ENCODE peak calls at places on chromosomes 1 and 21, in five cellular contexts. K, V, P, T and D are unnamed samples.

GRCh38 chr1:21084111-21084510 is 92.6 kb downstream of the EIF4G3 start:
- DNase-seq in K (no peak), V (no peak), P (no peak), T (no peak), D (no peak)

GRCh38 chr1:162035241-162035640 is 11.6 kb upstream of the OLFML2B start:
- DNase-seq in K (no peak), V (peak), P (no peak), T (no peak), D (no peak)

GRCh38 chr21:45293214-45293725 is 5.6 kb upstream of the POFUT2 start:
- DNase-seq in K (no peak), V (no peak), P (no peak), T (no peak), D (no peak)

GRCh38 chr1:2121071-2121691 is 71.0 kb downstream of the PRKCZ start:
- DNase-seq in K (no peak), V (no peak), P (no peak), T (no peak), D (no peak)

GRCh38 chr1:234670936-234671628 is 61.1 kb upstream of the IRF2BP2 start:
- DNase-seq in K (no peak), V (no peak), P (no peak), T (no peak), D (no peak)

GRCh38 chr1:53172751-53173498 is 23.7 kb upstream of the CPT2 start:
- DNase-seq in K (peak), V (peak), P (no peak), T (no peak), D (no peak)

GRCh38 chr1:18938707-18939070 is 17.8 kb downstream of the IFFO2 start:
- DNase-seq in K (no peak), V (no peak), P (no peak), T (no peak), D (no peak)

GRCh38 chr21:42219606-42220137 is 732 bp downstream of the ABCG1 start:
- DNase-seq in K (peak), V (no peak), P (no peak), T (no peak), D (peak)

GRCh38 chr1:109636201-109636952 is 16.7 kb downstream of the AMPD2 start:
- DNase-seq in K (no peak), V (peak), P (no peak), T (peak), D (no peak)

GRCh38 chr1:225923381-225923691 is 714 bp downstream of the PYCR2 start:
- DNase-seq in K (no peak), V (no peak), P (no peak), T (no peak), D (no peak)

GRCh38 chr1:203673550-203674411 is 47.1 kb downstream of the ATP2B4 start:
- DNase-seq in K (no peak), V (peak), P (peak), T (no peak), D (peak)
- TF ChIP-seq CTCF in K (no peak), V (peak), P (peak), T (no peak), D (peak)

DNA sequence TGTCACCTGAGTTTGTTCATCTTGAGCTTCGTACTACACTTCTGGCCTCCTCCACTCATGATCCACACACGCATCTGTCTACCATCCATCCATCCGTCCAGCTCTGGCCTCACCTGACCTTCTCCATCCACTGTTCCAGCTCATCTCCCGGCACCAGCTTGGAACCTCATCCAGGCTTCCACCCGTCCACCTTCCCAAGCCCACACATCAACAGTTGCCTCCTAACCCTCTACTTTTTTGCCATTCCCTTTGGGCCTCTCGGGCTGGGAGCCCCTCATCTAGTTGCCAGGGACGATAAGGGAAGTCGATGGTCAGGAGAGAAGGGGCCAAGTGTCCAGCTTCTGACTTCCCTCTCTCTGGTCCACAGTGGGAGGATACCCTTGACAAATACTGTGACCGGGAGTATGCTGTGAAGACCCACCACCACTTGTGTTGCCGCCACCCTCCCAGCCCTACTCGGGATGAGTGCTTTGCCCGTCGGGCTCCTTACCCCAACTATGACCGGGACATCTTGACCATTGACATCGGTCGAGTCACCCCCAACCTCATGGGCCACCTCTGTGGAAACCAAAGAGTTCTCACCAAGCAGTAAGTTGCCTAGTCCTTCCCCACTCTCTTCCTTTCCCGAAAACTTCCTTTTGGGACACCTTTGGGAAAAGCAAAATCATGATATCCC is 3.4 kb upstream of the FALEC start:
- DNase-seq in K (no peak), V (no peak), P (no peak), T (no peak), D (no peak)
- TF ChIP-seq CTCF in K (no peak), V (no peak), P (no peak), T (no peak), D (no peak)

GRCh38 chr21:36627242-36627641 is 71.7 kb upstream of the SIM2 start:
- DNase-seq in K (no peak), V (peak), P (no peak), T (no peak), D (no peak)
- TF ChIP-seq CTCF in K (no peak), V (no peak), P (no peak), T (no peak), D (no peak)

DNA sequence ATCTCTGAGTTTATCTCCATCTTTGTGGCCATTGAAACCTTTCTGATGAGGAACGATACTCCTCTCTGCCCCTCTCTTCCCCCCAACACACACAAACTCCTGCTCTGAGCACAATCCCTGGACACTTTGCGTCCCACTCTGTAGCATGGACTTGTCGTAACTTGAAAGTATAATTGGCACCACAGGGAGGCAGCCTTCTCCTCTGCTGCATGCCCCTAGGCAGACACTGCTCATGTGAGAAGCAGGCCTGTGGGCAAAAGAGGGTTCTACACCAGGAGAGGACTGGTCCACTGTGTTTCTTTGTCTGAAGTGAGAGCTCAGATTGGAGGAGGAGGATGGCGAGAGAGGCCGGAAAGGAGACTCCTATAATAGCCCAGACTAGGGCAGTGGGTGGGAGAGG is 3.8 kb upstream of the PARS2 start:
- DNase-seq in K (peak), V (peak), P (no peak), T (no peak), D (no peak)
- TF ChIP-seq CTCF in K (peak), V (no peak), P (no peak), T (no peak), D (no peak)

GRCh38 chr1:36516372-36517018 is 33.8 kb upstream of the CSF3R start:
- DNase-seq in K (peak), V (peak), P (peak), T (peak), D (peak)
- TF ChIP-seq CTCF in K (peak), V (peak), P (peak), T (no peak), D (peak)

GRCh38 chr1:154186177-154186576 is 5.7 kb downstream of the TPM3 start:
- DNase-seq in K (peak), V (peak), P (no peak), T (no peak), D (peak)
- TF ChIP-seq CTCF in K (peak), V (peak), P (no peak), T (no peak), D (peak)

DNA sequence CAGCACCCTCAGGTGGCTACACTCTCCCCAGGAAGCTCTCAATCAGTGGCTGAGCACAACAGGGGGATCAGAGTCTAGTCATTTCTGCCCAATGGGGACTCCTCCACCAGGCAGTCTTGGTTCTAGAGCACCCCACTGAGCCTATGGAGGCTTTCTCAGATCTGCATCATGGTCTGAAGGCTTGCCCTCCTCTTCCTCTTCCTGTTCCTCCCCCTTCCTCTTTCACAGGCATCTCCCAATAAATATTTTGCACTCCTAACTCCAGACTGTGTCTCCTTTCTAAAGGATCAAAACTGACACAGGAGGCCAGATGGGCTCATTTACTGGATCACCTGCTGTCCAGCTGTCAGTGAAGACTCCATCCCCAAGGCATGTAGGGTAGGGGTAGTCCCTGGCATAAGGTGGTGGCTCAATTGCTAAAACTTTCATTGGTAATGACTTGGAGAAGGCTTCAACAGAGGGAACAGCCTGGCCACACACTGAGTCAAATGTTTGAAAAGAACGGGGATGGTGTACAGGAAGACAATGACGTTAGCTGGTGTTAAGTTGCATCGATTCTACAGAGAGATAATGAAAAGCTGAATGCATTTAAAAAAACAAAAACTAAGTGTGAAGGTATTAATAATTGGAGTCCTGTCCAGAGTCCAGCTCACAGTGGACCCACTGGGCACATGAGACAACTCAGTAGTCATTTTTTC is 84.3 kb upstream of the SLC2A1 start:
- DNase-seq in K (no peak), V (no peak), P (no peak), T (no peak), D (no peak)
- TF ChIP-seq CTCF in K (no peak), V (no peak), P (no peak), T (no peak), D (no peak)

GRCh38 chr1:67485046-67485811 is 55.0 kb upstream of the SERBP1 start:
- DNase-seq in K (no peak), V (no peak), P (no peak), T (no peak), D (no peak)

GRCh38 chr1:67484492-67484891 is 54.3 kb upstream of the SERBP1 start:
- DNase-seq in K (peak), V (peak), P (peak), T (no peak), D (no peak)

GRCh38 chr1:67491280-67491679 is 61.1 kb upstream of the SERBP1 start:
- DNase-seq in K (no peak), V (no peak), P (no peak), T (no peak), D (no peak)

GRCh38 chr1:67493148-67493547 is 62.9 kb upstream of the SERBP1 start:
- DNase-seq in K (no peak), V (no peak), P (no peak), T (no peak), D (no peak)

GRCh38 chr1:67489643-67490042 is 59.4 kb upstream of the SERBP1 start:
- DNase-seq in K (peak), V (peak), P (no peak), T (no peak), D (no peak)
- TF ChIP-seq CTCF in K (peak), V (peak), P (peak), T (no peak), D (no peak)

GRCh38 chr1:42332877-42333276 is 2.2 kb downstream of the FOXJ3 start:
- DNase-seq in K (no peak), V (no peak), P (no peak), T (no peak), D (no peak)

GRCh38 chr1:42333662-42334239 is 1.3 kb downstream of the FOXJ3 start:
- DNase-seq in K (peak), V (no peak), P (no peak), T (no peak), D (no peak)

GRCh38 chr1:42335809-42336518 is 929 bp upstream of the FOXJ3 start:
- DNase-seq in K (no peak), V (peak), P (no peak), T (no peak), D (no peak)

GRCh38 chr1:42335050-42335808 is at the start of gene FOXJ3:
- DNase-seq in K (peak), V (peak), P (peak), T (peak), D (peak)

DNA sequence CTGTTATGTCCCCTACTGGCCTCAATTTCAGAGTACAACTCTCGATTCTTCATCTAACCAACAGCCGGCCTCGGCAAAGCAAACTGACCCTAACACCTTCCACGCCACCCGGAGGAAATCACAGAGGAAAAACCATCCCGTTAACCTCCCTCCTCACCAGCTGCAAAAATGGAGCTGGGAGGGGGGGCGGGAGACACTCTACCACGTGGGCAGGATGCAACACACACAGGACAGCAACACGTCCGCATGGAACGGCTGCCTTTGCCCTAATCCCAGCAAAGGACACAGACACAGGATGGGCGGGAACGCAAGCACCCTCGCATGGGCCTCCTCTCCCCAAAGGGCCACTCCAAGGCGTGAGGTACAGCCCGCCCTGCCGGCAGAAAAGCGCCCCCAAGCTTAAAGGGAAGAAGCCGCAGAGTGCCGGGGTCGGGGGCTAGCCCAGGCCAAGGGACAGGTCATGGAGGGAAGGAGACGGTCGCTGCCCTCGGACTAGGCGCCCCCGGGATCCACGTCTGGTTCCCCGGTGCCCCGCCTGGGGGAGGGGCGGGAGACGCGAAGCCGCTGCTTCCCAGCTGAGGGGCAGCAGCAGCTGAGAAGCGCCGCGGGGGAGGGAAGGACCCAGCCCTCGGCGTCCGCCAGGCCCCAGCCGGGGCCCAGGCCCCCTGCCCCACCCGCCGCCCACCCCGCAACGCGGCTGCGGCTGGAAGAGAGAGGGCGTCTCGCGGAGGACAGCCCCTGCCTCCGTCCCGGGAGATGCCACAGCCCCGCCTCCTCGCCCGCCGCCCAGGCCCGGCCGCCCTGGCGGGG is 590 bp downstream of the FOXJ3 start:
- DNase-seq in K (peak), V (peak), P (no peak), T (peak), D (no peak)
- TF ChIP-seq CTCF in K (no peak), V (peak), P (no peak), T (no peak), D (no peak)

GRCh38 chr1:212610575-212610967 is 2.0 kb downstream of the ATF3 start:
- DNase-seq in K (no peak), V (no peak), P (no peak), T (no peak), D (no peak)

GRCh38 chr1:212609701-212610574 is 1.4 kb downstream of the ATF3 start:
- DNase-seq in K (no peak), V (no peak), P (no peak), T (no peak), D (no peak)

GRCh38 chr1:212608956-212609700 is 567 bp downstream of the ATF3 start:
- DNase-seq in K (peak), V (peak), P (no peak), T (peak), D (peak)

GRCh38 chr1:212612251-212612961 is 3.8 kb downstream of the ATF3 start:
- DNase-seq in K (no peak), V (no peak), P (no peak), T (no peak), D (no peak)

DNA sequence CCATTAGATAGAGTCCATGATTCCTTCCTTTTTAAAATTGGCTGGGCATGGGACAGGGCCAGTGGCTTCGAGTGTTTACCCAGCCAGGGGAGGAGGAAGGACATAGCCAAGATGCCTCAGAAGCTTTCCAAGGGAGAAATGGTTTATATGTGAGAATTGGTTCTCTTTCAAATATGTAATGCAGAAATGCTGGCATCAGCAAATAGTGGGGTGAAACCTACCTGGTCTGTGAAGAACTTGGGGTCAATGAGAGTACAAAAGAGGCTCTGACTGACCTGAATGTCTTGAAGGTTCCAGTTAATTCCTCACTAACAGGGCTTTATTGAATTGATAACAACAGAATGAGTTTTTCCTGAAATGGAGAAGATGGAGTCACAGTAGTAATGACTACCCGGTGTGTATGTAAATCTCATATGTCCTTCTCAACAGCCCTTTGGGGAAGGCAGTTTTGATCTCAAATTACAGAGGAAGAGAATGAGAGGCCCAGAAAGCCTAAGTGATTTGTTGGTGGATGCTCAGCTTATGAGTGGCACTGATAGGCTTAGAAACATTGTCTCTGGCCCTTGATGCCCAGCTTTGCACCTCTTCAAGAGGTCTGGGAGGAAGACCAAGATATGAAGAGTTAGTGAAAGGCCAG is 2.6 kb downstream of the ATF3 start:
- DNase-seq in K (no peak), V (no peak), P (no peak), T (no peak), D (no peak)
- TF ChIP-seq CTCF in K (no peak), V (no peak), P (no peak), T (no peak), D (no peak)